ENCODE peak calls at places on chromosomes 12 and 14, in four cellular contexts. V is A673, U is HCT116, L is neural progenitor cell. C is an unnamed sample.

GRCh38 chr14:33848706-33849454 is 102.0 kb downstream of the EGLN3 start:
- DNase-seq in V (peak), U (peak), L (peak), C (peak)

GRCh38 chr14:27929823-27930347 is 836.7 kb upstream of the FOXG1 start:
- DNase-seq in V (peak), U (no peak), L (no peak), C (no peak)

GRCh38 chr12:53500119-53500775 is 836 bp upstream of the TARBP2 start:
- DNase-seq in V (no peak), U (no peak), L (peak), C (no peak)

GRCh38 chr14:64612021-64612380 is 62.2 kb downstream of the PPP1R36 start:
- DNase-seq in V (no peak), U (no peak), L (no peak), C (peak)

GRCh38 chr12:64691227-64691792 is 67.9 kb downstream of the GNS start:
- DNase-seq in V (no peak), U (no peak), L (peak), C (no peak)

GRCh38 chr12:60197589-60197988 is 601.8 kb downstream of the SLC16A7 start:
- DNase-seq in V (no peak), U (no peak), L (no peak), C (peak)

GRCh38 chr12:49674318-49674985 is 32.8 kb downstream of the FMNL3 start:
- DNase-seq in V (no peak), U (no peak), L (no peak), C (no peak)

GRCh38 chr14:96042218-96042930 is 3.2 kb downstream of the C14orf132 start:
- DNase-seq in V (no peak), U (no peak), L (no peak), C (no peak)

GRCh38 chr12:65608319-65608916 is 215.9 kb upstream of the HMGA2 start:
- DNase-seq in V (no peak), U (no peak), L (no peak), C (no peak)

GRCh38 chr14:20434701-20435453 is 1.1 kb downstream of the KLHL33 start:
- DNase-seq in V (no peak), U (no peak), L (no peak), C (peak)

GRCh38 chr14:104708606-104709268 is 15.3 kb upstream of the ADSS1 start:
- DNase-seq in V (peak), U (no peak), L (peak), C (peak)

GRCh38 chr12:78118036-78118435 is 287.3 kb downstream of the NAV3 start:
- DNase-seq in V (peak), U (no peak), L (peak), C (no peak)

GRCh38 chr12:108838194-108839010 is 19.0 kb downstream of the SSH1 start:
- DNase-seq in V (peak), U (peak), L (no peak), C (peak)

GRCh38 chr14:54788701-54789100 is 113.9 kb downstream of the GCH1 start:
- DNase-seq in V (no peak), U (no peak), L (no peak), C (no peak)

GRCh38 chr14:100878271-100879146 is 25.0 kb downstream of the RTL1 start:
- DNase-seq in V (no peak), U (no peak), L (no peak), C (no peak)

GRCh38 chr14:75307700-75308379 is 29.2 kb downstream of the FOS start:
- DNase-seq in V (peak), U (peak), L (peak), C (peak)

GRCh38 chr12:27965411-27965810 is 7.1 kb downstream of the PTHLH start:
- DNase-seq in V (peak), U (no peak), L (no peak), C (no peak)

GRCh38 chr14:104284107-104284592 is 145.8 kb downstream of the KIF26A start:
- DNase-seq in V (no peak), U (no peak), L (peak), C (no peak)

GRCh38 chr14:63045612-63046320 is 508 bp upstream of the KCNH5 start:
- DNase-seq in V (peak), U (no peak), L (peak), C (no peak)

GRCh38 chr14:31449971-31450610 is 7.2 kb downstream of the DTD2 start:
- DNase-seq in V (peak), U (peak), L (peak), C (peak)

GRCh38 chr14:68785817-68786490 is 6.9 kb downstream of the ZFP36L1 start:
- DNase-seq in V (no peak), U (no peak), L (no peak), C (peak)

GRCh38 chr14:85599939-85600338 is 70.0 kb downstream of the FLRT2 start:
- DNase-seq in V (peak), U (no peak), L (no peak), C (no peak)

GRCh38 chr12:49482095-49483051 is 56.5 kb upstream of the KCNH3 start:
- DNase-seq in V (no peak), U (no peak), L (no peak), C (no peak)

GRCh38 chr14:37585101-37585479 is 10.0 kb downstream of the FOXA1 start:
- DNase-seq in V (no peak), U (no peak), L (peak), C (no peak)

GRCh38 chr12:124024790-124025189 is 51.8 kb downstream of the ZNF664 start:
- DNase-seq in V (no peak), U (no peak), L (no peak), C (no peak)

GRCh38 chr12:53999596-54000104 is 311 bp upstream of the HOXC9 start:
- DNase-seq in V (peak), U (peak), L (no peak), C (no peak)

GRCh38 chr14:100898465-100898864 is 5.1 kb downstream of the RTL1 start:
- DNase-seq in V (no peak), U (no peak), L (no peak), C (no peak)

GRCh38 chr12:130434560-130434959 is 96.9 kb downstream of the PIWIL1 start:
- DNase-seq in V (no peak), U (no peak), L (no peak), C (no peak)

GRCh38 chr14:36511981-36512584 is 7.9 kb downstream of the NKX2-1 start:
- DNase-seq in V (no peak), U (no peak), L (no peak), C (no peak)

GRCh38 chr14:36512585-36513003 is 7.4 kb downstream of the NKX2-1 start:
- DNase-seq in V (no peak), U (no peak), L (no peak), C (no peak)

GRCh38 chr14:36510078-36510799 is 9.8 kb downstream of the NKX2-1 start:
- DNase-seq in V (no peak), U (no peak), L (peak), C (no peak)

GRCh38 chr14:36509056-36509917 is 10.7 kb downstream of the NKX2-1 start:
- DNase-seq in V (no peak), U (no peak), L (no peak), C (no peak)

GRCh38 chr14:36510874-36511273 is 9.2 kb downstream of the NKX2-1 start:
- DNase-seq in V (no peak), U (no peak), L (no peak), C (no peak)
- TF ChIP-seq EZH2 in V (no peak), U (no peak), L (peak), C (peak)

DNA sequence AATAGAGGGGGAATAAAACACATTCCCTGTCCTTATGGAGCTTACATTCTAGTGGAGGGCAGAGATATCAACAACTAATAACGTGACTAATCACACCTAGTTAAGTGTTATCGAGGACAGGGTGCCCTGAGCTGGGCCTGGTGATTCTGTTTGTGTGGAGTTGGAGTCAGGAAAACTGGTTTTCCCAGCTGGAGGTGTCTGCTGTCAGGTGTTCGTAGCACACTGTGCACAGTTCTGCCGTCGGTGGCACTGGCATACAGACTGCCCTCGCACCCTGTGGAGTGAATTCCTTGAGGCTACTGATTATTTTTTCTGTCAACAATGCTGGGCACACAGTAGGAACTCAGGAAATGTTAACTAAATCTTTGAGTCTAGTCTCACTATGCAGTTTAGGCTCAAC is 900 bp upstream of the MTERF2 start:
- DNase-seq in V (no peak), U (no peak), L (peak), C (no peak)
- TF ChIP-seq EZH2 in V (no peak), U (no peak), L (no peak), C (no peak)

GRCh38 chr14:99731536-99732435 is 47.7 kb downstream of the CYP46A1 start:
- DNase-seq in V (no peak), U (no peak), L (no peak), C (no peak)

GRCh38 chr14:99728981-99729451 is 44.9 kb downstream of the CYP46A1 start:
- DNase-seq in V (no peak), U (no peak), L (peak), C (no peak)

GRCh38 chr14:99728231-99728920 is 44.3 kb downstream of the CYP46A1 start:
- DNase-seq in V (no peak), U (no peak), L (peak), C (no peak)

GRCh38 chr14:99730876-99731351 is 46.8 kb downstream of the CYP46A1 start:
- DNase-seq in V (no peak), U (no peak), L (no peak), C (no peak)

DNA sequence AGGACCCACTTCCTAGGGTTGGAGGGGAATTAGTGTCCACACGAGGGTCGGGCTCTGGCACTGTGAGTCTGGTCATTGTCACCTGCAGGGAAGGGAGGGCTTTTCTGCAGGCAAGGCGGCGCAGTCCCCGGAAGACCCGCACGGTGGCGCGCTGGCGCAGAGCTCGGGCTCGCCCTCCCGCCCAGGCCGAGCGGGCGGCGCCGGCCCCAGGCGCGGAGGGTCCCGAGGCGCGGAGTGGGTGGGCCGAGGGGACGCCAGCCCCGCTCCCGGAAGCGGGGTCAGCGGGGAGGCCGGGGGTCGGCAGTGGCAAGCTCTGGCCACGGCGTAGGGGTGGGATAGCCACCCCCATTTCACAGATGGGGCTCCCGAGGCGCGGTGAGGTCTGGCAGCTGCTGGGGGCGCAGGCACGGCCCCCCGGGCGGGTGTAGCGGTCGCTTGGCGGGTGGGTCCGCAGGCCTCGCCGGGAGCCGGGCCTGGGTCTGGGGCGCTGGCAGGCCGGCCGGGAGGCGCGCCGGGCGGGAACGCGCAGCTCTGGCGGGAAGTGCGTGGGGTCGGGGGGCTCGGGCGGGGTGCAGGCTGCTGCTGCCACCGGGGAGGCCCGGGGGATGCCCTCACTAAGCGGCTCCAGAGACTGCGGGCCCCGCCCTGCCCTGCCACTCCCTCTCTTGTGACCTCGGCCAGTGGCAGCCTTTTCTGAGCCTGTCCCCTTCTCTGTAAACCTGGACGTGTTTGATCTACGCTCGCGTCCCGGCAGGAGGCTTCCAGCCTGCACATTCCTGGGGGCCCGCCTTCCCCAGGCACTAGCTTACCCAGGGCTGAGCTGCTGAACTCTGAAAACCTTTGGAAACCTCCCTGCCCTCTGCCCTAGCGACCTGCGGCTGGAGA is 46.1 kb downstream of the CYP46A1 start:
- DNase-seq in V (peak), U (no peak), L (peak), C (peak)
- TF ChIP-seq EZH2 in V (no peak), U (no peak), L (no peak), C (no peak)

GRCh38 chr12:51589557-51590176 is 1.4 kb upstream of the SCN8A start:
- DNase-seq in V (no peak), U (no peak), L (no peak), C (no peak)

GRCh38 chr12:51590347-51591019 is 550 bp upstream of the SCN8A start:
- DNase-seq in V (peak), U (peak), L (peak), C (peak)

GRCh38 chr12:51592034-51592705 is 1.1 kb downstream of the SCN8A start:
- DNase-seq in V (peak), U (no peak), L (peak), C (no peak)

GRCh38 chr12:51589060-51589459 is 2.0 kb upstream of the SCN8A start:
- DNase-seq in V (no peak), U (no peak), L (no peak), C (no peak)

DNA sequence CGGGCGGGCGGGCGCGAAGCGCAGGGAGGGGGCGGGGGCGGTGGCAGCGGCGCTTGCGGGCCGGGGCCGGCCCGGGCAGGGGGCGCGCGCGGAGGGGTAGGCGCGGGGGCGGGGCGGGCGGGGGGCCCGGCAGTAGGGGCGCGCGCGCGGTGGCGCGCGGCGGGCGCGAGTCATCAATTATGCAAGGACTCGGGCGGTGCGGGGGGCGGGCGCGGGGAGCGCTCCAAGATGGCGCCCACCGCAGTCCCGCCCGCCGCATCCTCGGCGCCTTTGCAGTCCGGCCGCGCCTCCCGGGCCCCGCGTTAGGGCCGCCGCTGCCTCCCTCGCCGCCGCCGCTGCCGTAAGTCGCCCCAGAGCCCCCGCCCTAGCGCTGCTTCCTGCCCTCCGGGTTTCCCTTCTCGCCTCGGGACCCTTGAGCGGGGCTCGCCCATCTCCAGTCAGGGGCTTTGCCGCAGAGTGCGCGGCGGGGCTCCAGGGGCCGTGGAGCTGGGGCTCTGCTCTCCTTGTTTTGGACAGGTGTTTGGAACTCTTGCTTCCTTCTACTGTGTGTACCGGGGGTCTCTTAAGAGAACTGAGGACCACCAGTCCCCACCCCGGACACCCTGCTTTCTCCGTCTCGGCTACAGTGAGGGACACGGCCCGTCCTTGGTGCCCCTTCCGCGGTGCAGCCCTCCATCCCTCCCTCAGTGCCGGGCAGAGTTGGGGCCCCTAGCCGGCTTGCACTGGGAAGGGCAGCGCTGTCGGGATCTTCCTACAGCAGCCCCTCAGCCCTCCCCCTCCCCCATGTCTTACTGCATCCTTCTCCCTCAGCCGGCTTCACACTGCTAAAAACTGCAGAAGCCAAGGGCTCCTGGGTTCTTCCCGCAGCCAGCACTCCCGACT is at the start of gene SCN8A:
- DNase-seq in V (peak), U (peak), L (peak), C (peak)
- TF ChIP-seq EZH2 in V (no peak), U (no peak), L (no peak), C (no peak)

DNA sequence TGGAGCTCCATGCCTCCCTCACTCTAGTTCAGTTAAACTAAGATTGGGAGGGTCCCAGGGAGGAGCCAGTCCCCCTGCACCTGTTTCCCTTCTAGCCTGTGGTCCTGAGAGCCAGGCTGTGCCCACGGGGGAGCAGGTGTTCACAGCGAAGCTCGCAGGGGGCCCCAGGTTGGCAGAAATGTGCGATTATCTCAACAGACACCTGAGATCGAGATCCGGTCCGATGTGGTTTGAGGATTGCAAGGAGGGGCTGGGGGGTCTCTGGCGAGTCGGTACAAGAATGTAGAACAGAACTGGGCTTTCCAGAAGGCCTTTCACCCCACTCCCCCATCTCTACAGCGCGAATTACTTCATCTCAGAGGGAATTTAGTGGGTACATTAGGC is 1539.8 kb upstream of the TMEM132C start:
- DNase-seq in V (no peak), U (no peak), L (no peak), C (no peak)
- TF ChIP-seq EZH2 in V (no peak), U (no peak), L (peak), C (no peak)

GRCh38 chr12:92469837-92470236 is 233.0 kb upstream of the PLEKHG7 start:
- DNase-seq in V (no peak), U (no peak), L (no peak), C (peak)

GRCh38 chr12:92470608-92471021 is 232.2 kb upstream of the PLEKHG7 start:
- DNase-seq in V (no peak), U (no peak), L (no peak), C (no peak)

GRCh38 chr12:92473564-92473963 is 229.2 kb upstream of the PLEKHG7 start:
- DNase-seq in V (no peak), U (no peak), L (no peak), C (peak)

GRCh38 chr12:92472198-92472597 is 230.6 kb upstream of the PLEKHG7 start:
- DNase-seq in V (no peak), U (no peak), L (no peak), C (no peak)

DNA sequence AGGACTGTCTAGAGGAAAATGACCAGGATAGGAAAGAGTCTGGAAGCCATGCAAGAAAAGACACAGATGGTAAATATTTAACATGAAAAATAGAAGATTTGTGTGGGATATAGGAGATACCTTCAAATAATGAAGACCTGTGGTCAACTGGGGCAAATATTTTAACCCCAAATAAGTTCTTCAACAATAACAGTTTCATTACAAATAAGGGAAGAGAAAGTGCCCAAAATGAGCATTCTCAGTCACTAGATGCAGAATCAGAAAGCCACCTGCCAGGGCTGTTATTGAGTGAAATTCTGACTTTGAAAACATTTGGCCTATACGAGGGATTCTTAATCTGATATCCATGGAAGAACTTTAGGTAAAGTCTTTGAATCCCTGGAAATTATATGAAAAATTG is 231.2 kb upstream of the PLEKHG7 start:
- DNase-seq in V (no peak), U (no peak), L (no peak), C (no peak)
- TF ChIP-seq EZH2 in V (no peak), U (no peak), L (no peak), C (no peak)

GRCh38 chr12:4267904-4268548 is 5.5 kb upstream of the CCND2 start:
- DNase-seq in V (no peak), U (no peak), L (no peak), C (peak)

GRCh38 chr12:4270016-4270669 is 3.4 kb upstream of the CCND2 start:
- DNase-seq in V (no peak), U (no peak), L (peak), C (no peak)

GRCh38 chr12:4266990-4267389 is 6.6 kb upstream of the CCND2 start:
- DNase-seq in V (no peak), U (no peak), L (no peak), C (no peak)

GRCh38 chr12:4269279-4269991 is 4.1 kb upstream of the CCND2 start:
- DNase-seq in V (peak), U (no peak), L (peak), C (peak)

GRCh38 chr12:4268549-4269181 is 4.9 kb upstream of the CCND2 start:
- DNase-seq in V (no peak), U (no peak), L (peak), C (peak)
- TF ChIP-seq EZH2 in V (peak), U (no peak), L (peak), C (peak)

GRCh38 chr12:3493225-3494049 is 2.4 kb downstream of the PRMT8 start:
- DNase-seq in V (no peak), U (no peak), L (peak), C (no peak)
- TF ChIP-seq EZH2 in V (no peak), U (no peak), L (peak), C (no peak)

C was measured in endothelial cell of umbilical vein.